ENCODE peak calls at places on chromosomes 4 and X, in five cellular contexts. A, P, K, H and W are unnamed samples.

GRCh38 chr4:107519057-107519456 is 201.0 kb downstream of the PAPSS1 start:
- DNase-seq in A (peak; percentile 19), P (peak; percentile 25), K (no peak), H (peak; percentile 25), W (no peak)

GRCh38 chr4:40562681-40563080 is 67.0 kb downstream of the RBM47 start:
- DNase-seq in A (no peak), P (no peak), K (no peak), H (no peak), W (no peak)

GRCh38 chr4:83335691-83336090 is 1.0 kb upstream of the HPSE start:
- DNase-seq in A (no peak), P (no peak), K (no peak), H (no peak), W (no peak)

GRCh38 chr4:57156242-57156990 is 46.2 kb upstream of the IGFBP7 start:
- DNase-seq in A (no peak), P (no peak), K (no peak), H (no peak), W (no peak)

GRCh38 chr4:8591114-8591513 is 1.5 kb upstream of the CPZ start:
- DNase-seq in A (no peak), P (no peak), K (no peak), H (no peak), W (no peak)

GRCh38 chr4:35063171-35063570 is 1181.1 kb downstream of the ARAP2 start:
- DNase-seq in A (no peak), P (no peak), K (no peak), H (no peak), W (no peak)

GRCh38 chrX:20361081-20361889 is 94.6 kb upstream of the RPS6KA3 start:
- DNase-seq in A (no peak), P (peak; percentile 56), K (no peak), H (no peak), W (no peak)

GRCh38 chr4:145176641-145177432 is 3.6 kb downstream of the OTUD4 start:
- DNase-seq in A (no peak), P (no peak), K (no peak), H (no peak), W (no peak)

GRCh38 chrX:57821703-57822375 is 88.4 kb downstream of the ZXDA start:
- DNase-seq in A (peak; percentile 48), P (peak; percentile 43), K (peak; percentile 25), H (peak; percentile 25), W (peak; percentile 13)

GRCh38 chr4:74096265-74096980 is 2.6 kb downstream of the CXCL2 start:
- DNase-seq in A (no peak), P (no peak), K (no peak), H (no peak), W (no peak)

GRCh38 chr4:119103263-119103662 is 32.4 kb upstream of the MYOZ2 start:
- DNase-seq in A (peak; percentile 85), P (peak; percentile 31), K (no peak), H (no peak), W (no peak)

GRCh38 chrX:80181079-80181478 is 166.5 kb downstream of the TBX22 start:
- DNase-seq in A (no peak), P (no peak), K (no peak), H (no peak), W (no peak)

GRCh38 chrX:35682481-35682880 is 115.7 kb upstream of the MAGEB16 start:
- DNase-seq in A (no peak), P (no peak), K (no peak), H (no peak), W (no peak)

GRCh38 chr4:43757147-43757546 is 691.5 kb downstream of the KCTD8 start:
- DNase-seq in A (no peak), P (no peak), K (peak; percentile 4), H (no peak), W (no peak)

GRCh38 chr4:39682133-39682532 is 15.8 kb upstream of the UBE2K start:
- DNase-seq in A (no peak), P (no peak), K (no peak), H (no peak), W (no peak)

GRCh38 chrX:155888139-155888538 is 7.0 kb downstream of the VAMP7 start:
- DNase-seq in A (peak; percentile 28), P (no peak), K (no peak), H (no peak), W (no peak)
- TF ChIP-seq REST in A (no peak), P (no peak), K (no peak), H (no peak), W (no peak)

DNA sequence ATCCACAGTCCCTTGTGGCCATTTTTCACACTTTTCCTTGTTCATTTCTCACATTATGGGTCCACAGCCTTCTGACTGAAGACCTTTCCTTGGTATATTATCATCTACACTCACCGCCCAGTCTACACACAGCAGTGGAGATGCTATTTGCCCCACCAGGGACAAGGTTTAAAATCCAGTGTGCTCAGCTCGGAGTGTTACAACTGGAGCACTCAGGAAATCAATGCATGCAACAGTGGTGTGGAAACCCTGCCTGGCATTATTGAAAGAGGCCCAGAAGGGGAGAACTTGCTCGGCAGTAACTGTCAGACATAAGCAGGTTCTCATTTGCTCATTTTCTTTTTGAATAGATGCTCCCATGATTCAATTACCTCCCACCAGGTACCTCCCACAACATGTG is 340.9 kb downstream of the DHRSX start:
- DNase-seq in A (no peak), P (no peak), K (no peak), H (no peak), W (no peak)
- TF ChIP-seq JUND in A (no peak), P (no peak), K (no peak), H (no peak), W (no peak)

GRCh38 chrX:73903941-73904340 is 340.9 kb downstream of the CHIC1 start:
- DNase-seq in A (no peak), P (no peak), K (no peak), H (no peak), W (no peak)
- TF ChIP-seq REST in A (no peak), P (no peak), K (no peak), H (no peak), W (no peak)

GRCh38 chr4:87491436-87491835 is 37.7 kb downstream of the SPARCL1 start:
- DNase-seq in A (no peak), P (no peak), K (no peak), H (no peak), W (no peak)

GRCh38 chr4:87492617-87493016 is 36.6 kb downstream of the SPARCL1 start:
- DNase-seq in A (no peak), P (no peak), K (no peak), H (no peak), W (no peak)

GRCh38 chr4:87490664-87491369 is 38.4 kb downstream of the SPARCL1 start:
- DNase-seq in A (no peak), P (peak; percentile 14), K (no peak), H (no peak), W (no peak)

GRCh38 chr4:87493147-87493546 is 36.0 kb downstream of the SPARCL1 start:
- DNase-seq in A (no peak), P (no peak), K (no peak), H (no peak), W (no peak)

GRCh38 chr4:87489678-87490077 is 39.5 kb downstream of the SPARCL1 start:
- DNase-seq in A (no peak), P (no peak), K (no peak), H (no peak), W (no peak)
- TF ChIP-seq JUND in A (no peak), P (no peak), K (no peak), H (no peak), W (no peak)

GRCh38 chr4:54657194-54657555 is 582 bp upstream of the KIT start:
- DNase-seq in A (no peak), P (no peak), K (no peak), H (peak; percentile 14), W (no peak)

GRCh38 chr4:54659213-54660144 is 1.7 kb downstream of the KIT start:
- DNase-seq in A (no peak), P (no peak), K (no peak), H (peak; percentile 32), W (no peak)

GRCh38 chr4:54660145-54660535 is 2.4 kb downstream of the KIT start:
- DNase-seq in A (no peak), P (no peak), K (no peak), H (no peak), W (no peak)

GRCh38 chr4:54657556-54658313 is at the start of gene KIT:
- DNase-seq in A (no peak), P (no peak), K (peak; percentile 80), H (peak; percentile 89), W (no peak)

DNA sequence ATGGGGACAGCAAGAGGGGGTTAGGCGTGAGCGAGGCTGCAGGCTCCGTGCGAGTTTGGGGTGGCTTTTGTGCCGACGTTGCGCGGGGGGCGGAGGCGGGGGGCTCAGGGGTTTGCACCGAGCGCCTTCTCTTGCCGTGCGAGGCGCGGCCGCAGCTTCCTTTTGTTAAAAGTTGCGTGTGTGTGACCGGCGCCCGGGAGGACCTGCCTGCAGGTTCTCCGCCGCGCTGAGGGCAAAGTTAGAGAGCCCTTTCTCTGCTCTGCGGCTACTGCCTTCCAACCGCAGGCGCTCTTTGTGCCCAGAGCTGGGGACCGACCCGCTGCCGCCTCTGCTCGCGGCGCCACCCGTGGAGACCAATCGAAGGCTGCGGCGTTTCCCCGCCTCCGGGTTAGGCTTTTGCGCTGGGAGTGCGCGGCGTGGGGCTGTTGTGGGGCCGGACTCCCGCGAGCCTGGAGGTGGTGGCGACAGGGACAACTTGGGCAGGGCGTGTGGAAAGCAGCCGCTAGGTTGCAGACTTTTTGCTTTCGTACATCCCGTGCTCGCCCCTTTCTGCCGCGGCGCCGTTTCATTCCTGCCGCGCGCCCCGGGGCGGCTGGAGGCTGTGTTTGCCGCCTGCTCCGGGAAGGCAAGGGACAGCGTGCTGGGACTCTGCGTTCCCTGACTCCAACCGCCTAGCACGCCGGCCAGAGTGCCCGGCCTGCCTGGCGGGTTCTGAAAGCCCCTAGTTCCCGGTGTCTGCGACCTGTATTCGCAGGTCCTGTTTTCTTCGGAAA is 750 bp downstream of the KIT start:
- DNase-seq in A (peak; percentile 13), P (peak; percentile 14), K (peak; percentile 55), H (peak; percentile 78), W (no peak)
- TF ChIP-seq REST in A (no peak), P (no peak), K (no peak), H (no peak), W (no peak)

DNA sequence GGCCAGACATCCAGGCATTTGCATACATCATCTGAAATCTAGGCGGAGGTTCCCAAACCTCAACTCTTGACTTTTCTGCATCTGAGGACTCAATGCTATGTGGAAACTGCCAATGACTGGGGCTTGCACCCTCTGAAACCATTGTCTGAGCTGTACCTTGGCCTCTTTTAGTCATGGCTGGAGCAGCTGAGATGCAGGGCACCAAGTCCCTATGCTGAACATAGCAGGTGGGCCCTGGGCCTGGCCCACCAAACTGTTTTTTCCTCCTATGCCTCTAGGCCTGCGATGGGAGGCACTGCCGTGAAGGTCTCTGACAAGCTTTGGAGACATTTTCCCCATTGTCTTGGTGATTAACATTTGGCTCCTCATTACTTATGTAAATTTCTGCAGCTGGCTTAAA is 22.7 kb downstream of the PBDC1 start:
- DNase-seq in A (no peak), P (no peak), K (no peak), H (no peak), W (no peak)
- TF ChIP-seq JUND in A (no peak), P (no peak), K (no peak), H (no peak), W (no peak)

GRCh38 chr4:89836031-89836777 is 757 bp downstream of the SNCA start:
- DNase-seq in A (no peak), P (no peak), K (peak; percentile 12), H (peak; percentile 63), W (no peak)
- TF ChIP-seq REST in A (no peak), P (no peak), K (no peak), H (no peak), W (no peak)

GRCh38 chrX:106780259-106780658 is 22.2 kb upstream of the TBC1D8B start:
- DNase-seq in A (no peak), P (no peak), K (no peak), H (no peak), W (no peak)

GRCh38 chrX:106780664-106781377 is 21.7 kb upstream of the TBC1D8B start:
- DNase-seq in A (no peak), P (peak; percentile 71), K (no peak), H (no peak), W (no peak)

GRCh38 chrX:106783716-106784115 is 18.8 kb upstream of the TBC1D8B start:
- DNase-seq in A (no peak), P (no peak), K (no peak), H (no peak), W (no peak)
- TF ChIP-seq JUND in A (no peak), P (no peak), K (no peak), H (no peak), W (no peak)